ENCODE peak calls at places on chromosomes 13 and 19, in eight cellular contexts. A is NCI-H1417, C is progenitor cell of endocrine pancreas, P is omental fat pad, H is aorta, J is epithelial cell of esophagus, R is H54, V is thoracic aorta. Y is an unnamed sample.

GRCh38 chr19:1860133-1860775 is 3.1 kb downstream of the KLF16 start:
- DNase-seq in H (peak; percentile 75), J (peak; percentile 61), P (no peak), R (peak; percentile 68), V (no peak), C (no peak), A (peak; percentile 83), Y (no peak)

GRCh38 chr19:57171551-57172081 is 4.3 kb upstream of the DUXA start:
- DNase-seq in C (peak; percentile 12), H (peak; percentile 67), J (peak; percentile 34), P (no peak), A (no peak), R (peak; percentile 95), V (no peak), Y (no peak)

GRCh38 chr13:111033172-111034133 is 81.7 kb upstream of the ARHGEF7 start:
- DNase-seq in A (no peak), J (peak; percentile 11), C (no peak), P (no peak), R (no peak), V (no peak), H (no peak), Y (no peak)

GRCh38 chr19:18128044-18128443 is 24.9 kb upstream of the PIK3R2 start:
- DNase-seq in R (no peak), J (no peak), A (no peak), C (no peak), V (no peak), H (no peak), P (no peak), Y (no peak)

GRCh38 chr13:32164622-32165268 is 133.2 kb downstream of the FRY start:
- DNase-seq in A (peak; percentile 60), P (no peak), H (no peak), V (no peak), J (peak; percentile 58), C (peak; percentile 14), R (peak; percentile 26), Y (no peak)

GRCh38 chr13:44132710-44133109 is 240.9 kb upstream of the SERP2 start:
- DNase-seq in C (no peak), P (no peak), H (peak; percentile 94), R (peak; percentile 36), V (peak; percentile 59), A (no peak), J (no peak), Y (no peak)

GRCh38 chr19:10593820-10594637 is 6.9 kb upstream of the AP1M2 start:
- DNase-seq in R (no peak), J (no peak), P (no peak), C (no peak), H (no peak), V (no peak), A (no peak), Y (no peak)

GRCh38 chr13:90238433-90238832 is 1109.1 kb upstream of the MIR17HG start:
- DNase-seq in V (no peak), A (no peak), C (no peak), R (peak; percentile 5), J (peak; percentile 58), H (no peak), P (no peak), Y (no peak)

GRCh38 chr13:100301418-100301817 is 212.5 kb downstream of the PCCA start:
- DNase-seq in P (no peak), H (no peak), V (no peak), C (no peak), R (no peak), J (peak; percentile 4), A (peak; percentile 82), Y (no peak)

GRCh38 chr19:5494780-5495179 is 39.6 kb downstream of the ZNRF4 start:
- DNase-seq in V (no peak), A (no peak), R (no peak), P (no peak), J (no peak), H (no peak), C (no peak), Y (no peak)

GRCh38 chr13:64551755-64552154 is 2678.4 kb downstream of the PCDH9 start:
- DNase-seq in J (peak; percentile 96), H (no peak), A (peak; percentile 63), C (no peak), P (no peak), V (no peak), R (no peak), Y (no peak)